ENCODE peak calls at places on chromosome 15, in four cellular contexts. R, V, W and A are unnamed samples.

GRCh38 chr15:50227076-50227475 is 38.5 kb downstream of the HDC start:
- DNase-seq in R (no peak), V (no peak), W (peak), A (no peak)

GRCh38 chr15:85770014-85770721 is 24.6 kb downstream of the KLHL25 start:
- DNase-seq in R (no peak), V (no peak), W (peak), A (no peak)

GRCh38 chr15:60083318-60083717 is 79.2 kb downstream of the FOXB1 start:
- DNase-seq in R (no peak), V (no peak), W (no peak), A (no peak)

GRCh38 chr15:29612701-29613100 is 209.6 kb downstream of the TJP1 start:
- DNase-seq in R (peak), V (no peak), W (peak), A (no peak)

GRCh38 chr15:67824157-67824899 is 981 bp upstream of the SKOR1 start:
- DNase-seq in R (no peak), V (no peak), W (no peak), A (peak)

GRCh38 chr15:25508369-25509002 is 69.7 kb upstream of the UBE3A start:
- DNase-seq in R (peak), V (peak), W (peak), A (no peak)

GRCh38 chr15:96337354-96337990 is 7.0 kb downstream of the NR2F2 start:
- DNase-seq in R (no peak), V (no peak), W (peak), A (no peak)

GRCh38 chr15:35289029-35289617 is 204.0 kb upstream of the NANOGP8 start:
- DNase-seq in R (peak), V (peak), W (peak), A (no peak)

GRCh38 chr15:43901485-43901884 is 74.7 kb downstream of the WDR76 start:
- DNase-seq in R (no peak), V (peak), W (no peak), A (no peak)

GRCh38 chr15:94231728-94232086 is 346 bp downstream of the MCTP2 start:
- DNase-seq in R (no peak), V (no peak), W (no peak), A (no peak)

GRCh38 chr15:65818927-65819562 is 27.0 kb upstream of the DENND4A start:
- DNase-seq in R (no peak), V (no peak), W (peak), A (no peak)

GRCh38 chr15:57079907-57080750 is 161.7 kb downstream of the TCF12 start:
- DNase-seq in R (no peak), V (no peak), W (peak), A (no peak)

GRCh38 chr15:26157081-26157480 is 294.0 kb upstream of the ATP10A start:
- DNase-seq in R (no peak), V (no peak), W (no peak), A (no peak)

GRCh38 chr15:40103124-40103858 is 5.4 kb downstream of the BMF start:
- DNase-seq in R (peak), V (peak), W (peak), A (peak)

GRCh38 chr15:59791646-59792208 is 102.6 kb upstream of the BNIP2 start:
- DNase-seq in R (no peak), V (no peak), W (no peak), A (no peak)

GRCh38 chr15:74983725-74984231 is 11.6 kb upstream of the SCAMP5 start:
- DNase-seq in R (no peak), V (no peak), W (no peak), A (no peak)

GRCh38 chr15:74365619-74366445 is 1.6 kb downstream of the CYP11A1 start:
- DNase-seq in R (peak), V (peak), W (peak), A (no peak)

GRCh38 chr15:73341886-73342600 is 26.7 kb downstream of the HCN4 start:
- DNase-seq in R (no peak), V (no peak), W (no peak), A (no peak)

GRCh38 chr15:31442203-31443090 is 115.8 kb downstream of the KLF13 start:
- DNase-seq in R (peak), V (no peak), W (peak), A (no peak)

GRCh38 chr15:40150163-40150925 is 10.5 kb upstream of the BUB1B start:
- DNase-seq in R (peak), V (no peak), W (peak), A (no peak)

GRCh38 chr15:55507567-55507966 is 467 bp downstream of the DNAAF4 start:
- DNase-seq in R (no peak), V (no peak), W (no peak), A (no peak)

GRCh38 chr15:93694038-93694437 is 537.3 kb upstream of the MCTP2 start:
- DNase-seq in R (no peak), V (no peak), W (no peak), A (no peak)

GRCh38 chr15:65020419-65020818 is 9.0 kb downstream of the MTFMT start:
- DNase-seq in R (no peak), V (no peak), W (no peak), A (no peak)

GRCh38 chr15:48370460-48370859 is 39.2 kb downstream of the DUT start:
- DNase-seq in R (no peak), V (no peak), W (peak), A (no peak)

GRCh38 chr15:91660174-91660649 is 193.3 kb upstream of the SLCO3A1 start:
- DNase-seq in R (no peak), V (no peak), W (no peak), A (no peak)
- TF ChIP-seq CTCF in R (no peak), V (no peak), W (no peak), A (no peak)

GRCh38 chr15:76962337-76963013 is 30.9 kb downstream of the RCN2 start:
- DNase-seq in R (no peak), V (no peak), W (no peak), A (no peak)

GRCh38 chr15:76961277-76962010 is 29.9 kb downstream of the RCN2 start:
- DNase-seq in R (no peak), V (no peak), W (peak), A (no peak)

GRCh38 chr15:76964157-76964556 is 30.8 kb upstream of the PSTPIP1 start:
- DNase-seq in R (no peak), V (no peak), W (peak), A (no peak)

GRCh38 chr15:76967067-76967466 is 27.9 kb upstream of the PSTPIP1 start:
- DNase-seq in R (no peak), V (no peak), W (no peak), A (no peak)

GRCh38 chr15:76963596-76963995 is 31.3 kb upstream of the PSTPIP1 start:
- DNase-seq in R (no peak), V (no peak), W (no peak), A (no peak)
- TF ChIP-seq CTCF in R (no peak), V (no peak), W (no peak), A (no peak)

GRCh38 chr15:90221251-90221900 is 12.4 kb downstream of the CIB1 start:
- DNase-seq in R (peak), V (peak), W (peak), A (no peak)
- TF ChIP-seq CTCF in R (peak), V (peak), W (peak), A (peak)

DNA sequence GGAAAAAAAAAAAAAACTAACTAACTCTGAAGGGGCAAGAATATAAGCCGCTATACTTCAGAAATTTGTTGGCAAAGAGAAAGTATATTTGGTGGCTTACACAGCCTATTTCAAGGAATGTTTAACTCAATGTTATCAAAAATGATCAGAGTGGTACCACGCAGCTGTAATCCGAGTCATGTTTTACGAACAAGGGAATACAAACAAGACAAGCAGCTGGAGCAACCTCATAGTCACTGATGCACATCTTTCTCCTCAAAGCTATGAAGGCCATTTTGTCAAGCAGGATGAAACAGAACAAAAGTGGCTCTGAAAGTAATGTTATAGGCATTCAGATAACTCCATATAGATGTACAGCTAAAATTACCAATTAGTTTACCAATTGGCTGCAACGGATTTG is 81.2 kb downstream of the SCAPER start:
- DNase-seq in R (no peak), V (no peak), W (no peak), A (no peak)
- TF ChIP-seq CTCF in R (no peak), V (no peak), W (no peak), A (no peak)

DNA sequence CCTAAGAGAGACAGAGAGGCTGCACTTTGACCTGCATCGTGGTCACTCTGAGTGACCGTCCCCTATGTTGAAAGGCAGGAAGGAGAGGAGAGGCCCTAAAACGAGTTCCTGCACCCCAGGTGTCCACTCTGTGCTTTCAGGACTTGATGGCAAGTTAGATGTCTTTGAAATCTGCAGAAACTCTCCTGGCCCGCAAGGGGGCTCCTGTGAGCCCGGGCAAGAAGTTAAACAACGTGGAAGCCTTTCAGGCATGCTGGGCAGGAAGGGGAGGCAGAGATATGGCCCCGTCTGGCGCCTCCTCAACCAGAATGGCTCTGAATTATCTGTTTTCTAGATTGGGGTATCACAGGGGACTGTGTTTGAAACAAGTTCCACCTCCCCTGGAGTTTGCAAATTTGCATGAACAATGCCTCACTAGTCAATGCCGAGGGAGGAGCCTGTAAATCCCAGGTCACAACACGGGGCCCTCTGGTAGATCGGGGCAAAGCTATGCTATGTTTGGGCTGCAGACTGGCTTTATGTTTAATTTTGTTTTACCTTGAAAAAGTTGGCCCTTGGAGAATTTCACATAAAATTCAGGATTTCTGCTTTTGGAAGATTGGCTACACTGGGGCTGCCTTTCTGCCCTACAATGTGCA is 9.8 kb downstream of the CTXND1 start:
- DNase-seq in R (peak), V (peak), W (peak), A (no peak)
- TF ChIP-seq CTCF in R (peak), V (peak), W (peak), A (peak)

DNA sequence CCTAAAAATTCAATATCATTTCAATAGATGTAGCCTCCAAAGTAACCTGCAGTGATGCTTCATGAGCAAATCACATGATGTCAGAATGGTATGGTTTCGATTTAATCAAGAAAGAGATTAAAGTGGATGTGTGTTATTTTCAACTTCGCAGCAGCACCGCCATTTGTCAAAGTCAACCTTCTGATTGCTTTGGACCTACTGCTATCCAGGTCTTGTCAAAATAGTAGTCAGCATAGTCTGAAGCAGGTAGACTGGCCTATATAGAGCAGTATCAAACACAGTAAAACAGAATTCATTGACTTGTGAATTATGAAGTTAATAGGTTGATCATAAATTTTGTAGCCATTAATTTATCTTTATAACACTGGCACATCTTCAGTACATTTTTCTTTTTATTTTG is 79.5 kb downstream of the CDIN1 start:
- DNase-seq in R (no peak), V (no peak), W (no peak), A (no peak)
- TF ChIP-seq CTCF in R (no peak), V (no peak), W (no peak), A (no peak)

GRCh38 chr15:63203451-63204090 is 14.2 kb downstream of the RAB8B start:
- DNase-seq in R (no peak), V (no peak), W (peak), A (no peak)
- TF ChIP-seq CTCF in R (no peak), V (no peak), W (no peak), A (no peak)

GRCh38 chr15:78739206-78739605 is 72.1 kb downstream of the ADAMTS7 start:
- DNase-seq in R (no peak), V (no peak), W (no peak), A (no peak)
- TF ChIP-seq CTCF in R (no peak), V (no peak), W (no peak), A (no peak)